ENCODE peak calls at places on chromosomes 4 and X, in six cellular contexts. M, J, H, X, V and O are unnamed samples.
A peak's percentile ranks its signal among the peaks of the same experiment; 100 is the strongest.

GRCh38 chr4:70948665-70949284 is 44.7 kb upstream of the DCK start:
- DNase-seq in M (no peak), J (no peak), H (no peak), X (no peak), V (no peak), O (no peak)

GRCh38 chrX:71637848-71638247 is 19.5 kb upstream of the CXCR3 start:
- DNase-seq in M (no peak), J (no peak), H (peak; percentile 12), X (no peak), V (peak; percentile 31), O (no peak)

GRCh38 chr4:186878203-186878800 is 154.6 kb upstream of the FAT1 start:
- DNase-seq in M (no peak), J (no peak), H (no peak), X (no peak), V (no peak), O (no peak)

GRCh38 chr4:74057588-74057987 is 19.1 kb upstream of the CXCL3 start:
- DNase-seq in M (no peak), J (no peak), H (no peak), X (no peak), V (no peak), O (no peak)

GRCh38 chrX:1554469-1555210 is 17.7 kb upstream of the P2RY8 start:
- DNase-seq in M (no peak), J (no peak), H (no peak), X (no peak), V (no peak), O (no peak)

GRCh38 chr4:129578336-129578735 is 482.4 kb downstream of the C4orf33 start:
- DNase-seq in M (no peak), J (no peak), H (no peak), X (no peak), V (no peak), O (no peak)

GRCh38 chr4:118967393-118967792 is 78.7 kb downstream of the SYNPO2 start:
- DNase-seq in M (no peak), J (peak; percentile 49), H (peak; percentile 80), X (peak; percentile 54), V (peak; percentile 89), O (peak; percentile 29)

GRCh38 chrX:131633285-131633917 is 89.5 kb downstream of the OR13H1 start:
- DNase-seq in M (peak; percentile 50), J (peak; percentile 23), H (peak; percentile 65), X (peak; percentile 32), V (peak; percentile 65), O (peak; percentile 0)

GRCh38 chrX:125492439-125492838 is 172.8 kb downstream of the TEX13C start:
- DNase-seq in M (no peak), J (no peak), H (no peak), X (no peak), V (no peak), O (no peak)

GRCh38 chr4:177964693-177965168 is 522.5 kb upstream of the AGA start:
- DNase-seq in M (no peak), J (no peak), H (peak; percentile 66), X (no peak), V (peak; percentile 16), O (no peak)

GRCh38 chr4:10153161-10153560 is 36.6 kb upstream of the WDR1 start:
- DNase-seq in M (no peak), J (no peak), H (no peak), X (no peak), V (no peak), O (no peak)

GRCh38 chr4:80134936-80135701 is 62.1 kb upstream of the ANTXR2 start:
- DNase-seq in M (no peak), J (no peak), H (no peak), X (no peak), V (no peak), O (no peak)

GRCh38 chr4:87739494-87739893 is 59.9 kb upstream of the IBSP start:
- DNase-seq in M (no peak), J (no peak), H (no peak), X (no peak), V (no peak), O (no peak)

GRCh38 chr4:64545593-64545992 is 136.3 kb upstream of the TECRL start:
- DNase-seq in M (no peak), J (no peak), H (no peak), X (no peak), V (no peak), O (no peak)

GRCh38 chrX:24266996-24267395 is 46.9 kb downstream of the SUPT20HL2 start:
- DNase-seq in M (no peak), J (no peak), H (no peak), X (no peak), V (no peak), O (no peak)

GRCh38 chr4:129738175-129738574 is 642.2 kb downstream of the C4orf33 start:
- DNase-seq in M (no peak), J (no peak), H (no peak), X (no peak), V (no peak), O (no peak)

GRCh38 chrX:103919336-103919682 is 43.1 kb upstream of the TMSB15B start:
- DNase-seq in M (no peak), J (no peak), H (peak; percentile 42), X (no peak), V (peak; percentile 54), O (no peak)

GRCh38 chrX:103565752-103566151 is 19.6 kb upstream of the TCEAL4 start:
- DNase-seq in M (no peak), J (no peak), H (peak; percentile 54), X (peak; percentile 11), V (peak; percentile 72), O (no peak)

GRCh38 chr4:188986271-188986689 is 847.0 kb downstream of the TRIML1 start:
- DNase-seq in M (no peak), J (no peak), H (peak; percentile 60), X (peak; percentile 19), V (no peak), O (peak; percentile 38)

GRCh38 chr4:6059375-6059805 is 41.2 kb upstream of the C4orf50 start:
- DNase-seq in M (no peak), J (no peak), H (no peak), X (no peak), V (no peak), O (no peak)

GRCh38 chr4:55736605-55737183 is 82.9 kb upstream of the EXOC1L start:
- DNase-seq in M (no peak), J (no peak), H (peak; percentile 19), X (no peak), V (peak; percentile 31), O (no peak)

GRCh38 chr4:101846550-101846949 is 56.0 kb downstream of the BANK1 start:
- DNase-seq in M (no peak), J (no peak), H (no peak), X (no peak), V (no peak), O (no peak)

DNA sequence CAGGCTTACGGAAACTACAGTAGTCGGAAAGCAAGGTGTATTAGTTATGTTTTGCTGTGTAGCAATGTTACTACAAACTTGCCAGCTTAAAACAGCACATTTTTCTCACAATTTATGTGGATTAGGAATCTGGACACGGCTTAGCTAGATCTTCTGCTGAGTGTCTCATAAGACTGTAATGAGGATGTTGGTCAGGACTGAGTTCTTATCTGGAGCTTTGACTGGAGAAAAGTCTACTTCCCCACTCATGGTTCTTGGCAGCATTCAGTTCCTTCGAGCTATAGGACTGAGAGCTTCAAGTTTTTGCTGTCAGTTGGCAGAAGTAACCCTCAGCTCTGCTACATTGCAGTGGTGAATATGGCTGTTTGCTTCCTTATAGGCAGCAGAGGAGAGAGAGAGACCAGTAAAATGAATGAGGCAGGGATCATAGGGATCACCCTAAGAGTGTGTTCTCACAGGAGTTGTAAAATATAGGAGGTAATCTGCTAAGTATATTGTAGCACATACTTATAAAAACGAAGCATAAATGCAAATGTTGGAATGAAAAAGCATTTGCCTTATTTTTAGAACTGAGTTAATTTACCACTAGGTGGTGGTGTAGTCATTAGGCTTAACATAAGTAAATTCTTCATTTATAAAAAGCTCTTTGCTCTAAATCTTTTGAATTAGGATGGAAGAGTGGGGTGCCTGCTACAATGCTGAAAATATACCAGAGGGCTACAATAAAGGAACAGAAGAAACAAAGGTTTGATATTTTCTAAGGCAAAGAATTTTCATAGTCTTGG is 38.6 kb downstream of the ALG13 start:
- DNase-seq in M (no peak), J (no peak), H (peak; percentile 6), X (no peak), V (peak; percentile 51), O (no peak)
- TF ChIP-seq CTCF in M (no peak), J (no peak), H (no peak), X (peak; percentile 10), V (no peak), O (peak; percentile 33)

GRCh38 chrX:3962511-3963350 is 249.3 kb upstream of the PRKX start:
- DNase-seq in M (peak; percentile 6), J (no peak), H (peak; percentile 9), X (no peak), V (peak; percentile 27), O (no peak)
- TF ChIP-seq CTCF in M (peak; percentile 46), J (peak; percentile 16), H (peak; percentile 48), X (peak; percentile 60), V (peak; percentile 45), O (peak; percentile 57)

DNA sequence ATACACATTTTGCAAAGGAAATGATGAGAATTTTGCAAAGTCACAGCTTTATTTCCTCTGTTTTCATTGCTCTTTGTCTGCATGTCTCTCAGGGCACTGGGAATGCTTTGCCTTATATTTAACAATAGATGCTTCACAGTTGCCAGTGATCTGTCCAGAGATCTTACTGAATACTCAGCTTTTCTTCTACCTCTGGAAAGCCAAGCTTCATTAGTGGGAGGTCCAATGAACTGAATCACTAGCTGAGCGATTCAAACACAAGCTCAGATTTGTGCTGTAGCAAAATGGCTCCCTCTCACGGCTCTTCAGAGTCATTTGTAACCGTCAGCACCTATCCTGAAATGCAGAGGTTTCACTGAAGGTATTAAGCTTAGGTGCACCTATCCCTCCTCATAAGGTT is 138.9 kb downstream of the DCLK2 start:
- DNase-seq in M (no peak), J (no peak), H (peak; percentile 72), X (peak; percentile 81), V (peak; percentile 94), O (peak; percentile 72)
- TF ChIP-seq CTCF in M (no peak), J (no peak), H (peak; percentile 46), X (peak; percentile 68), V (peak; percentile 70), O (peak; percentile 67)

GRCh38 chrX:43813319-43813718 is 68.9 kb downstream of the MAOB start:
- DNase-seq in M (no peak), J (no peak), H (no peak), X (no peak), V (no peak), O (no peak)

GRCh38 chrX:43809463-43809862 is 72.8 kb downstream of the MAOB start:
- DNase-seq in M (no peak), J (no peak), H (peak; percentile 80), X (no peak), V (peak; percentile 56), O (no peak)

GRCh38 chrX:43815209-43815608 is 67.0 kb downstream of the MAOB start:
- DNase-seq in M (no peak), J (no peak), H (no peak), X (no peak), V (peak; percentile 4), O (no peak)

GRCh38 chrX:43817454-43817853 is 64.8 kb downstream of the MAOB start:
- DNase-seq in M (no peak), J (no peak), H (no peak), X (no peak), V (no peak), O (no peak)

DNA sequence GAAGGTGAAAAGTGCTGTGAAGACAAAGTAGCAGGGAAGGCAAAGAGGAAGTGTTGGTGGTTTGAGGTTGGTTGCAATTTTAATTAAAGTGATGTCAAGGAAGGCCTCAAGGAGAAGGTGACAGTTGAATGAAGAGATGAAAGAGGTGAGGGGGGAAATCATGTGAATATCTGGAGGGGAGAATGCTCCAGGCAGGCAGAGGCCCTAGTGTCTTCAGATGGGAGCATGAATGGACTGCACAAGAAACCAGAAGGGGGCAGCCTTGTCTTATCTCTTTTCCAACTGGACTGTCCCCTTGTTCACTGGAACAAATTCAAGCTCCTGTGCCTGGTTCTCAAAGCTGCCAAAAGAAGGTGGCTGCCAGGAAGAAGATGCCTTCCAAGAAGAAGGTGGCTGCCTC is 68.4 kb downstream of the MAOB start:
- DNase-seq in M (peak; percentile 32), J (no peak), H (peak; percentile 29), X (no peak), V (peak; percentile 4), O (no peak)
- TF ChIP-seq CTCF in M (no peak), J (no peak), H (no peak), X (peak; percentile 6), V (no peak), O (no peak)